ENCODE peak calls at places on chromosomes 4 and X, in five cellular contexts. One of them, this sample, is unnamed.

GRCh38 chr4:7427326-7428260 is 7.1 kb downstream of the PSAPL1 start:
- DNase-seq in neural progenitor cell: no peak
- DNase-seq in lower leg skin: peak
- DNase-seq in foreskin fibroblast: no peak
- DNase-seq in lung: no peak
- DNase-seq in this sample: no peak

GRCh38 chr4:98148856-98149255 is 5.6 kb upstream of the STPG2 start:
- DNase-seq in neural progenitor cell: no peak
- DNase-seq in lower leg skin: no peak
- DNase-seq in foreskin fibroblast: no peak
- DNase-seq in lung: no peak
- DNase-seq in this sample: peak

GRCh38 chrX:101452051-101452450 is 33.2 kb upstream of the ARMCX4 start:
- DNase-seq in neural progenitor cell: no peak
- DNase-seq in lower leg skin: no peak
- DNase-seq in foreskin fibroblast: no peak
- DNase-seq in lung: no peak
- DNase-seq in this sample: no peak

GRCh38 chr4:25950476-25951389 is 36.7 kb downstream of the SMIM20 start:
- DNase-seq in neural progenitor cell: no peak
- DNase-seq in lower leg skin: no peak
- DNase-seq in foreskin fibroblast: no peak
- DNase-seq in lung: no peak
- DNase-seq in this sample: no peak

GRCh38 chrX:1463581-1464281 is 11.0 kb upstream of the ASMTL start:
- DNase-seq in neural progenitor cell: no peak
- DNase-seq in lower leg skin: peak
- DNase-seq in foreskin fibroblast: no peak
- DNase-seq in lung: peak
- DNase-seq in this sample: no peak

GRCh38 chrX:14013074-14013473 is 16.6 kb downstream of the GEMIN8 start:
- DNase-seq in neural progenitor cell: no peak
- DNase-seq in lower leg skin: no peak
- DNase-seq in foreskin fibroblast: peak
- DNase-seq in lung: no peak
- DNase-seq in this sample: no peak

GRCh38 chr4:157220026-157220881 is at the start of gene GRIA2:
- DNase-seq in neural progenitor cell: peak
- DNase-seq in lower leg skin: peak
- DNase-seq in foreskin fibroblast: peak
- DNase-seq in lung: no peak
- DNase-seq in this sample: peak

GRCh38 chrX:77937291-77937690 is 26.8 kb downstream of the ATP7A start:
- DNase-seq in neural progenitor cell: no peak
- DNase-seq in lower leg skin: no peak
- DNase-seq in foreskin fibroblast: peak
- DNase-seq in lung: no peak
- DNase-seq in this sample: peak

GRCh38 chrX:139826065-139827044 is 106.5 kb downstream of the ATP11C start:
- DNase-seq in neural progenitor cell: no peak
- DNase-seq in lower leg skin: no peak
- DNase-seq in foreskin fibroblast: peak
- DNase-seq in lung: no peak
- DNase-seq in this sample: peak

GRCh38 chr4:29151584-29151983 is 1568.6 kb upstream of the PCDH7 start:
- DNase-seq in neural progenitor cell: no peak
- DNase-seq in lower leg skin: no peak
- DNase-seq in foreskin fibroblast: no peak
- DNase-seq in lung: no peak
- DNase-seq in this sample: no peak

GRCh38 chrX:13463608-13464007 is 105.8 kb upstream of the EGFL6 start:
- DNase-seq in neural progenitor cell: no peak
- DNase-seq in lower leg skin: no peak
- DNase-seq in foreskin fibroblast: peak
- DNase-seq in lung: no peak
- DNase-seq in this sample: peak

GRCh38 chr4:138773321-138773720 is 242.3 kb upstream of the NOCT start:
- DNase-seq in neural progenitor cell: no peak
- DNase-seq in lower leg skin: no peak
- DNase-seq in foreskin fibroblast: no peak
- DNase-seq in lung: no peak
- DNase-seq in this sample: no peak

DNA sequence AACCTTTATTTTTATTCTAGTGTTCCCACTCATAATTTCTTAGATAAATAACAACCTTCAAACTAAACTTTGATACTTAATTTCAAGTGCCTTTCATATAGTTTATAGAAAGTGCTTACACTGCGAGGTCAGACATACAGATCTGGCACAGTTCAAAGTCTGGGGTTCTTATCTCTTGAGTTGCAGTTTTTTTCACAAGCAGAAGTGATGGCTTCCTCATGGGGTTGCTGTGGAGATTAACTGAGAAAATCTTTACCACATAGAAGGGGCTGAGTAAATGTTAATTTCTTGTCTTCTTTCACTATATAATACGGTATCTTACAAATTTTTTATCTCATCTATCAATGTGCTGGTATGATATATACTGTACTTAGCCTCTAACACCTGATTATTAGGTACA is 3.1 kb downstream of the ING2 start:
- DNase-seq in neural progenitor cell: no peak
- DNase-seq in lower leg skin: no peak
- DNase-seq in foreskin fibroblast: no peak
- DNase-seq in lung: no peak
- DNase-seq in this sample: no peak
- TF ChIP-seq CTCF in neural progenitor cell: no peak
- TF ChIP-seq CTCF in lower leg skin: no peak
- TF ChIP-seq CTCF in foreskin fibroblast: no peak
- TF ChIP-seq CTCF in lung: no peak
- TF ChIP-seq CTCF in this sample: no peak

GRCh38 chr4:153448003-153448731 is 18.0 kb upstream of the TMEM131L start:
- DNase-seq in neural progenitor cell: no peak
- DNase-seq in lower leg skin: no peak
- DNase-seq in foreskin fibroblast: peak
- DNase-seq in lung: no peak
- DNase-seq in this sample: peak
- H3K4me3 ChIP-seq in neural progenitor cell: no peak
- H3K4me3 ChIP-seq in lower leg skin: no peak
- H3K4me3 ChIP-seq in foreskin fibroblast: no peak
- H3K4me3 ChIP-seq in lung: no peak
- H3K4me3 ChIP-seq in this sample: no peak

DNA sequence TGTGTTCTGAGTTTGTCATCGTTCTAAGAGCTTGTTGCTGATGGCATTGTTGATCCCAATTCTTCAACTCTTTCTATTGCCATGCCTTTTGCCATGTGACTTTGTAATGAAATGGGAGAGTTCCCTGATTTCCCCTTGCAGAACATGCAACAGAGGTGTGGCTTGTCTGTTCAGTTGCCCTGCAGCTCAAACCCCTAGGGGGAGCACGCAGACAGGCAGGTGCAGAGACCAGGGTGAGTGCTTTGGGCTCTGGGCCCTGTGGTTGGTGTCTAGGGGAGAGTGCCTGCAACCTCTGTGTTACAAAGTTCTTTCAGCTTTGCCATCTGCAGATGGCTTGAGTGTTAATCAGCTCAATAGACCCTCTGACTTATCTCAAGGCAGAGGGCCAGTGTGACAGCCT is 332.7 kb downstream of the MID1IP1 start:
- DNase-seq in neural progenitor cell: no peak
- DNase-seq in lower leg skin: no peak
- DNase-seq in foreskin fibroblast: no peak
- DNase-seq in lung: no peak
- DNase-seq in this sample: no peak
- TF ChIP-seq CTCF in neural progenitor cell: peak
- TF ChIP-seq CTCF in lower leg skin: no peak
- TF ChIP-seq CTCF in foreskin fibroblast: no peak
- TF ChIP-seq CTCF in lung: no peak
- TF ChIP-seq CTCF in this sample: peak

GRCh38 chr4:118904418-118904817 is 15.8 kb downstream of the SYNPO2 start:
- DNase-seq in neural progenitor cell: no peak
- DNase-seq in lower leg skin: no peak
- DNase-seq in foreskin fibroblast: peak
- DNase-seq in lung: no peak
- DNase-seq in this sample: no peak
- H3K4me3 ChIP-seq in neural progenitor cell: no peak
- H3K4me3 ChIP-seq in lower leg skin: no peak
- H3K4me3 ChIP-seq in foreskin fibroblast: no peak
- H3K4me3 ChIP-seq in lung: no peak
- H3K4me3 ChIP-seq in this sample: no peak

GRCh38 chrX:82218361-82218760 is 1016.5 kb downstream of the SH3BGRL start:
- DNase-seq in neural progenitor cell: peak
- DNase-seq in lower leg skin: no peak
- DNase-seq in foreskin fibroblast: no peak
- DNase-seq in lung: no peak
- DNase-seq in this sample: peak
- TF ChIP-seq CTCF in neural progenitor cell: peak
- TF ChIP-seq CTCF in lower leg skin: no peak
- TF ChIP-seq CTCF in foreskin fibroblast: no peak
- TF ChIP-seq CTCF in lung: no peak
- TF ChIP-seq CTCF in this sample: peak

GRCh38 chr4:22486276-22486675 is 29.6 kb downstream of the ADGRA3 start:
- DNase-seq in neural progenitor cell: no peak
- DNase-seq in lower leg skin: no peak
- DNase-seq in foreskin fibroblast: no peak
- DNase-seq in lung: no peak
- DNase-seq in this sample: no peak

GRCh38 chr4:22483551-22483981 is 32.3 kb downstream of the ADGRA3 start:
- DNase-seq in neural progenitor cell: no peak
- DNase-seq in lower leg skin: no peak
- DNase-seq in foreskin fibroblast: peak
- DNase-seq in lung: no peak
- DNase-seq in this sample: peak

GRCh38 chr4:22480928-22481327 is 34.9 kb downstream of the ADGRA3 start:
- DNase-seq in neural progenitor cell: no peak
- DNase-seq in lower leg skin: no peak
- DNase-seq in foreskin fibroblast: no peak
- DNase-seq in lung: no peak
- DNase-seq in this sample: no peak

GRCh38 chr4:22485751-22486150 is 30.1 kb downstream of the ADGRA3 start:
- DNase-seq in neural progenitor cell: no peak
- DNase-seq in lower leg skin: no peak
- DNase-seq in foreskin fibroblast: peak
- DNase-seq in lung: no peak
- DNase-seq in this sample: peak

GRCh38 chr4:22482250-22483127 is 33.4 kb downstream of the ADGRA3 start:
- DNase-seq in neural progenitor cell: no peak
- DNase-seq in lower leg skin: no peak
- DNase-seq in foreskin fibroblast: no peak
- DNase-seq in lung: no peak
- DNase-seq in this sample: no peak
- H3K4me3 ChIP-seq in neural progenitor cell: no peak
- H3K4me3 ChIP-seq in lower leg skin: no peak
- H3K4me3 ChIP-seq in foreskin fibroblast: no peak
- H3K4me3 ChIP-seq in lung: no peak
- H3K4me3 ChIP-seq in this sample: no peak

GRCh38 chr4:3399277-3400194 is 42.2 kb upstream of the HGFAC start:
- DNase-seq in neural progenitor cell: no peak
- DNase-seq in lower leg skin: peak
- DNase-seq in foreskin fibroblast: no peak
- DNase-seq in lung: no peak
- DNase-seq in this sample: peak
- TF ChIP-seq CTCF in neural progenitor cell: no peak
- TF ChIP-seq CTCF in lower leg skin: no peak
- TF ChIP-seq CTCF in foreskin fibroblast: no peak
- TF ChIP-seq CTCF in lung: no peak
- TF ChIP-seq CTCF in this sample: no peak

GRCh38 chr4:37903901-37904300 is 13.0 kb downstream of the TBC1D1 start:
- DNase-seq in neural progenitor cell: no peak
- DNase-seq in lower leg skin: no peak
- DNase-seq in foreskin fibroblast: no peak
- DNase-seq in lung: no peak
- DNase-seq in this sample: no peak

GRCh38 chr4:37908488-37909343 is 17.8 kb downstream of the TBC1D1 start:
- DNase-seq in neural progenitor cell: no peak
- DNase-seq in lower leg skin: no peak
- DNase-seq in foreskin fibroblast: peak
- DNase-seq in lung: no peak
- DNase-seq in this sample: peak

GRCh38 chr4:37902738-37903693 is 12.1 kb downstream of the TBC1D1 start:
- DNase-seq in neural progenitor cell: no peak
- DNase-seq in lower leg skin: no peak
- DNase-seq in foreskin fibroblast: no peak
- DNase-seq in lung: no peak
- DNase-seq in this sample: no peak

GRCh38 chr4:37904824-37905223 is 13.9 kb downstream of the TBC1D1 start:
- DNase-seq in neural progenitor cell: no peak
- DNase-seq in lower leg skin: no peak
- DNase-seq in foreskin fibroblast: no peak
- DNase-seq in lung: no peak
- DNase-seq in this sample: no peak

DNA sequence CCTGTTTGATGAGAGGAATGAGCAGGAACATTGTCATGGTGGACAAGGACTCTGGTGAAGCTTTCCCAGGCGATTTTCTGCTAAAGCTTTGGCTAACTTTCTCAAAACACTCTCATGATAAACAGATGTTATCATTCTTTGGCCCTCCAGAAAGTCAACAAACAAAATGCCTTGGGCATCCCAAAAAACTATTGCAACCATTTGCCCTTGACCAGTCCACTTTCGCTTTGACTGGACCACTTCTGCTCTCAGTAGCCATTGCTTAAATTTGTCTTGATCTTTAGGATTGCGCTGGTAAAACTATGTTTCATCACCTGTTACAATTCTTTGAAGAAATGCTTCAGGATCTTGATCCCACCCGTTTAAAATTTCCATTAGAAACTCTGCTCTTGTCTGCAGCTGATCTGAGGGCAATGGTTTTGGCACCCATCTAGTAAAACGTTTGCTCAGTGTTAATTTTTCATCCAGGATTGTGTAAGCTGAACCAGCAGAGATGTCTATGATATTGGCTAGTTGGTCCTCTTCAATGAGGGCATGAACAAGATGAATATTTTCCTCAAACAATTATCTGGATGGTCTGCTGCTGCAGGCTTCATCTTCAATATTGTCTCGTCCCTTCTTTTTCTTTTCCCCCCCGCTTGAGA is 14.8 kb downstream of the TBC1D1 start:
- DNase-seq in neural progenitor cell: no peak
- DNase-seq in lower leg skin: no peak
- DNase-seq in foreskin fibroblast: no peak
- DNase-seq in lung: no peak
- DNase-seq in this sample: no peak
- H3K4me3 ChIP-seq in neural progenitor cell: no peak
- H3K4me3 ChIP-seq in lower leg skin: no peak
- H3K4me3 ChIP-seq in foreskin fibroblast: no peak
- H3K4me3 ChIP-seq in lung: no peak
- H3K4me3 ChIP-seq in this sample: no peak

This sample was measured in epithelial cell of esophagus.